ENCODE peak calls at places on chromosomes 16 and 17, in ten cellular contexts. S, N, Y, V, H, W, K, Z, C and O are unnamed samples.

GRCh38 chr17:77684803-77685580 is 273.5 kb upstream of the TNRC6C start:
- DNase-seq in N (no peak), H (peak), V (no peak), W (no peak), K (no peak), Y (no peak), Z (no peak), C (no peak), S (no peak), O (no peak)

GRCh38 chr16:65024649-65025243 is 97.1 kb downstream of the CDH11 start:
- DNase-seq in S (no peak), V (no peak), N (peak), K (no peak), Y (no peak), C (no peak), W (no peak), Z (no peak), H (no peak), O (no peak)

GRCh38 chr16:27746076-27746855 is 196.3 kb downstream of the KATNIP start:
- DNase-seq in C (no peak), N (no peak), Z (no peak), W (no peak), H (no peak), V (no peak), Y (no peak), S (no peak), K (no peak), O (no peak)

GRCh38 chr17:16439867-16440351 is 24.5 kb downstream of the TRPV2 start:
- DNase-seq in Y (peak), Z (no peak), K (peak), C (no peak), S (no peak), N (no peak), H (no peak), V (no peak), W (no peak), O (no peak)

GRCh38 chr17:2264023-2264860 is 39.3 kb downstream of the SMG6 start:
- DNase-seq in H (no peak), K (no peak), C (no peak), V (no peak), N (no peak), Z (no peak), S (no peak), W (no peak), Y (no peak), O (no peak)

GRCh38 chr16:80123189-80123588 is 417.6 kb upstream of the DYNLRB2 start:
- DNase-seq in K (no peak), H (no peak), Y (no peak), C (no peak), W (no peak), S (no peak), V (no peak), Z (no peak), N (peak), O (no peak)

GRCh38 chr16:51648521-51648920 is 497.5 kb upstream of the SALL1 start:
- DNase-seq in Z (no peak), K (no peak), V (no peak), S (no peak), C (no peak), N (no peak), H (no peak), Y (no peak), W (no peak), O (no peak)

GRCh38 chr17:28532063-28532960 is 20.1 kb downstream of the UNC119 start:
- DNase-seq in N (no peak), Z (no peak), V (no peak), S (no peak), H (no peak), K (no peak), C (no peak), W (no peak), Y (no peak), O (no peak)

GRCh38 chr17:13865650-13866049 is 203.7 kb upstream of the COX10 start:
- DNase-seq in N (no peak), H (no peak), W (no peak), K (no peak), S (no peak), Y (no peak), Z (peak), C (no peak), V (no peak), O (no peak)

GRCh38 chr16:87809150-87809902 is 43.5 kb upstream of the KLHDC4 start:
- DNase-seq in C (no peak), S (no peak), Y (no peak), K (peak), H (no peak), N (no peak), Z (no peak), V (no peak), W (peak), O (no peak)

GRCh38 chr16:73193464-73193863 is 145.5 kb upstream of the ZFHX3 start:
- DNase-seq in K (no peak), N (no peak), H (no peak), C (no peak), W (no peak), S (no peak), Z (no peak), V (no peak), Y (no peak), O (no peak)

GRCh38 chr17:40727447-40728231 is 24.1 kb upstream of the KRT24 start:
- DNase-seq in Z (peak), V (no peak), K (peak), Y (no peak), W (no peak), N (no peak), H (no peak), S (peak), C (no peak), O (no peak)

GRCh38 chr16:17302620-17303019 is 168.1 kb downstream of the XYLT1 start:
- DNase-seq in Z (no peak), C (no peak), Y (no peak), V (no peak), W (no peak), K (no peak), N (no peak), H (no peak), S (no peak), O (no peak)

GRCh38 chr16:56401482-56401881 is 23.9 kb downstream of the AMFR start:
- DNase-seq in Z (peak), H (no peak), S (no peak), V (peak), C (peak), N (no peak), K (peak), W (peak), Y (no peak), O (no peak)

GRCh38 chr16:67632415-67633172 is 12.3 kb upstream of the CARMIL2 start:
- DNase-seq in K (no peak), V (no peak), W (peak), Z (peak), C (no peak), S (no peak), H (no peak), Y (no peak), N (no peak), O (peak)

GRCh38 chr17:82937411-82938371 is 97.9 kb upstream of the ZNF750 start:
- DNase-seq in N (no peak), H (peak), W (no peak), Y (no peak), Z (no peak), S (no peak), V (no peak), K (no peak), C (no peak), O (peak)

GRCh38 chr17:6753006-6753445 is 2.8 kb upstream of the XAF1 start:
- DNase-seq in C (no peak), H (peak), V (no peak), Y (peak), N (peak), S (no peak), W (peak), Z (peak), K (peak), O (peak)

GRCh38 chr16:57637424-57637823 is 9.0 kb downstream of the ADGRG1 start:
- DNase-seq in K (no peak), Y (no peak), N (no peak), C (no peak), Z (peak), V (no peak), W (no peak), S (no peak), H (no peak), O (peak)

GRCh38 chr16:4217246-4218131 is 24.4 kb downstream of the SRL start:
- DNase-seq in W (no peak), V (no peak), Z (no peak), Y (no peak), S (no peak), N (no peak), K (no peak), C (no peak), H (no peak), O (peak)

GRCh38 chr17:74736423-74737298 is at the start of gene RAB37:
- DNase-seq in Z (no peak), W (peak), N (no peak), V (peak), C (no peak), K (peak), H (peak), Y (peak), S (no peak), O (peak)
- TF ChIP-seq CTCF in Z (peak), W (peak), N (no peak), V (peak), C (peak), K (peak), H (peak), Y (peak), S (no peak), O (peak)

GRCh38 chr17:81423698-81424071 is 28.4 kb downstream of the BAHCC1 start:
- DNase-seq in K (no peak), C (no peak), Z (peak), S (no peak), N (no peak), W (no peak), Y (no peak), H (no peak), V (no peak), O (no peak)
- H3K27ac ChIP-seq in K (no peak), C (peak), Z (peak), S (peak), N (peak), W (no peak), Y (no peak), H (peak), V (no peak), O (peak)

DNA sequence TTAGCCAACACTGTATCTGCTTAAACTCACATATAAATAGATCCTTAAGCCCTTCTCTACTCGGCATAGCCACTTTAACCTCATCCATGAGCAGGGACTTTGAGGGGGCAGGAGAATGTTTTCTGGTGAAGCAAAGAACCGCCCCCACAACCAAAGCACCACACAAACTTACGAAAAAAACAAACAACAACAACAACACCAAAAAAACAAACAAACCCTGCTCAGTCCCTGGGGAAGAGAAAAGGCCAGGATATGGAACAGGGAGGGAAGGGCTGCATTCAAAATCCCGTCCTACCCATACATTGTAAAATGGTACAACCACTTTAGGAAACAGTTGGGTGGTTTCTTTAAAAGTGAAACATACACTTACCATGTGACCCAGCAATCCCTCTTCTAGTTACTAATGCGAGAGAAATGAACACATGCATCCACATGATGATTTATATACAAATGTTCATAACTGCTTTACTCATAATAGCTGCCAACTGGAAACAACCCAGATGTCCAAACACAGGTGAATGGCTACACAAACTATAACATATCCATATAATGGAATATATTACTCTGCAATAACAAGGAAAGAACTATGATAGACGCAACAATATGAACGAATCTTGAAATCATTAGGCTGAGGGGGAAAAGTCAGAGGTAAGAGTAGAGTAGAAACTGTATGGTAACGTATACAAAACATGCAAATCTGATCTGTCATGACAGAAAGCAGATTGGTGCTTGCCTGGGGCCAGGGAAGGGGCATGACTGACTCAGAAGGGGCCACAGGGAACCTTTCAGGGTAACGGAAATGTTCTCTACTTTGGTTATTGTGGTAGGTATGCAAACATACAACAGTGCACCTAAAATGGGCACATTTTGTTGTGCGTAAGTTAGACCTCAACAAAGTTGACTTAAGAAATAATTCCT is 37.7 kb upstream of the TOB1 start:
- DNase-seq in Y (peak), H (no peak), K (peak), N (no peak), Z (no peak), V (no peak), W (no peak), S (peak), C (no peak), O (no peak)
- TF ChIP-seq CTCF in Y (no peak), H (no peak), K (no peak), N (no peak), Z (no peak), V (no peak), W (no peak), S (no peak), C (no peak), O (no peak)

DNA sequence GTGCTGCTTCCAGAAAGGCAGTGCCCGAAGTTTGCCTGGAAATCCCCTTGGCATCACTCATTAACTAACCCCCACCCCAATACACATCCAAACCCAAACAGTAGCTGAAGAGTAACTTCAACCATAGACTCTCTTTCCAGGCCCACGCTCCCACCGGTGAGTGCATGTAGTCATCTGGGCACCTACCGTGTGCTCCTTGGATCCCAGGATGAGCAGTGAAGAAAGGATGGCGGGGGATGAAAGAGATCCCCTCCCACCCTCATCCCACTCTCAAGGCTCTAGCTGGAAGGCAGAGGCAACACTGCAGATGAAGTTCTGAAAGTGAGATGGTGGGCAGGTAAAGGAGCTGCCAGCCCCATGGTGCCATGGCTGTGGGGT is 305.0 kb downstream of the SOX9 start:
- DNase-seq in S (no peak), K (no peak), C (no peak), Z (no peak), W (no peak), V (no peak), Y (no peak), H (no peak), N (no peak), O (no peak)
- H3K27ac ChIP-seq in S (no peak), K (no peak), C (no peak), Z (no peak), W (no peak), V (no peak), Y (no peak), H (no peak), N (no peak), O (no peak)

DNA sequence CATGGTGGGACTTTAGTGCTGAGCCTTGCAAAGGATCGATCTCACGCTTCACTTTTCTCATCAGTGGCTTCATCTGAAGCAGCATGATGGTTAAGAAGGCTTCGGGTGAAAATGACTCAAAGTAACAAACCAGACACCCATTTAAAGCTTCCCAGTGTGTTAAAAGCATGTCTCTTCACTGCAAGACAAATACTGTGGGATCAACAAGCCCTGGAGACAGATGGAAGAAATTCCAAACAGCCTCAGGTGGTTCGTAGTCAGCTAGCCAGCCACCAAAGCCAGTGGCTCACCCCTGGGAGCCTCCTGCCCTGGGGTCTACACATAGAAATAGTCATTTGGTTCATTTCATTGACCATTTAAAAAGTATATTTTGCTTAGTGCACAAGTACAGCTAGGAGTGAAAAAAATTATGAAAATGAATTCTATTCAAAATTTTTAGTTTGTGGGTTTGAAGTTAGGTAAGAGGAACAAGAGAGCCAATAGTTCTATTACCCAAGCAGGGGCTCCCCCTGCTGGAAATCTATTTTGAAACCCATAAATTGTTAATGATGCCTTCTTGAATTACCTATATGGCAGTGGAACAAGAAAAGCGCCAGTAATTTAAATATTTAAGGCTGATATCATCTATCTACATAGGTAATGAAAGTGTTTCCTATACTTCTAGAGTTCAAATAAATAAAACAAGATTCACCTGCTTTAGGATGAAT is 51.6 kb downstream of the PMP22 start:
- DNase-seq in C (peak), W (no peak), Y (no peak), N (peak), H (no peak), K (peak), Z (peak), S (no peak), V (no peak), O (no peak)
- TF ChIP-seq CTCF in C (peak), W (peak), Y (no peak), N (peak), H (no peak), K (peak), Z (peak), S (no peak), V (no peak), O (peak)

DNA sequence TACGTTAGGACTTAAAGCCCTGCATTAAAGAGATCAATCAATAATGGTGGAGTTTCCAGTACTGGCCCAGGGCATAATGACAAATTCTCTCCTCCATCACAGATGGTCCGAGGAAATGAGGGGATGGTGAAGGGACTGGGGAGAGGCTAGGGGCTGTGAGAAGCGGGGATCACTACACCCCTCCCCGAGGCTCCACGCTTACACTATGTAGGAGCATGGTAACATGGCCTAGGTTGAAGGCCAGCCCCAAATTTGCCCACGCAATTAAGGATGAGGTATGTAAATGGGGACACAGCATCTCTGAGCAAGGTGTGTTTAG is 8.0 kb upstream of the AKTIP start:
- DNase-seq in V (no peak), N (no peak), Y (no peak), W (no peak), H (peak), C (no peak), K (no peak), S (no peak), Z (no peak), O (no peak)
- H3K27ac ChIP-seq in V (no peak), N (no peak), Y (no peak), W (peak), H (peak), C (no peak), K (no peak), S (no peak), Z (no peak), O (peak)

GRCh38 chr16:68696514-68696913 is 40.6 kb upstream of the CDH1 start:
- DNase-seq in K (no peak), W (peak), Y (no peak), H (no peak), C (no peak), Z (no peak), V (no peak), N (no peak), S (no peak), O (no peak)
- TF ChIP-seq CTCF in K (peak), W (peak), Y (no peak), H (no peak), C (peak), Z (no peak), V (no peak), N (no peak), S (no peak), O (no peak)

DNA sequence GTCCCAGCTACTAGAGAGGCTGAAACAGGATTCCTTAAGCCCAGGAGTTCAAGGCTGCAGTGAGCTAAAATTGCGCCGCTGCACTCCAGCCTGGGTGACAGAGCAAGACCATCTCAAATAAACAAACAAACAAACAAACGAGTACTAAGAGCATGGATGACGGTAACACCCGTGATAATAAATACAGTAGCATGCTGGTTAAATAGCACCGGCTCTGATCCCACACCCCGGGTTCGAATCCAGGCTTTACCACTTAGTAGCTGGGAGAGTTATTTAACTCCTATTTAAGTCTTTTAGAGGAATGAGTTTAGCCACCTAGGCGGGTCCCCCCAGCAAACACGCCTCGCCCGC is 302 bp upstream of the METTL22 start:
- DNase-seq in K (no peak), Z (no peak), S (no peak), H (no peak), C (no peak), N (no peak), W (no peak), Y (no peak), V (no peak), O (no peak)
- H3K27ac ChIP-seq in K (no peak), Z (no peak), S (peak), H (peak), C (peak), N (no peak), W (peak), Y (peak), V (peak), O (peak)

DNA sequence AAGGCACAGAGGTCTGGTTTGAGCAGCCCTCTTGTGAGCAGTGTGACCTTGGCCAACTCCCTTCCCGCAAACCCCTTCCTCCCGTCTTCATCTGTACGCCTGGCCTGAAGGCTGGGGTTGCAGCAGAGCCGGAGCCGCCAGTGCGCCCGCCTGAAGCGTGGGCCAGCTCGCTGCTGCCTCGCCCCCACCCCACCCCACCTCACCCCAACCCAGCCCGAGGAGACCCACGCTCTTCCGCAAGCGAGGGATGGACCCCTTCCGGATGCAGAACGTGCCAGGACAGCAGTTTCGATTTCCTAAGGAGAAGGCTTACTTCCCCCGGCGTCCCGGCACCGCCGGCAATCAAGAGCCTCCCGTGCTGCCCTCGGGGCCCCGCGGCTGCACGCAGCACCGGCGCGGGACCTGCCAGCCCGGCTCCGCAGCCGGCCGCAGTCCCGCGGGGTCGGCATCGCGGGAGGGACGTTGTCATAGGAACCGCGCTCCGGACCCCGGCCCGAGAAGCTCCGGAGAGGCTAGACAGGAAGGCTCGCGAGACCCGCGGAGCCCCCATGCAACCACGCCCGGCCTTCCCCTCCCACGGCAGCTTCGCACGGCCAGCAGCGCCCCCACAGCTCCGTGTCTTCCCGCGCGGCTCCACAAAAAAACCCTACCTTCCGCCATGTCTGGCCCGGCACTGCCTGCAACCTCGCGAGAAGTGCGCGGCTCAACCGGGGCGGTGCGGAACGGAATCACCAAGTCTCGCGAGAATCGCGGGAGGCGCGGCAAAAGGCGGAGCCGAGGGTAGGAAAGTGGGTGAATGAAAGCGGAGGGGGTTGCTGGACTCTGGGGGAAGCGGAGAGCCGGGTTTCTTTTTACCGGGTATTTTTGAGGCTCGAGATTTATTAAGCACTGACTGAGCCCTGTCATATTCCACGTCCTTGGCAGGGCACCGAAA is at the start of gene ANKFY1:
- DNase-seq in N (peak), K (peak), V (peak), Z (peak), C (peak), S (peak), Y (peak), H (peak), W (peak), O (peak)
- TF ChIP-seq CTCF in N (peak), K (peak), V (no peak), Z (no peak), C (no peak), S (no peak), Y (no peak), H (peak), W (peak), O (no peak)